ENCODE peak calls at places on chromosomes 13 and 19, in ten cellular contexts. One of them, this sample, is unnamed.

GRCh38 chr19:1113986-1114483 is 10.2 kb downstream of the GPX4 start:
- DNase-seq in HFF-Myc: no peak
- DNase-seq in brain microvascular endothelial cell: no peak
- DNase-seq in RWPE2: no peak
- DNase-seq in left ventricle myocardium inferior: no peak
- DNase-seq in GM10248: no peak
- DNase-seq in choroid plexus epithelial cell: no peak
- DNase-seq in endodermal cell: no peak
- DNase-seq in AG04450: no peak
- DNase-seq in WERI-Rb-1: no peak
- DNase-seq in this sample: no peak

GRCh38 chr19:16679811-16680210 is 18.9 kb downstream of the TMEM38A start:
- DNase-seq in HFF-Myc: no peak
- DNase-seq in choroid plexus epithelial cell: no peak
- DNase-seq in RWPE2: no peak
- DNase-seq in brain microvascular endothelial cell: no peak
- DNase-seq in AG04450: no peak
- DNase-seq in endodermal cell: no peak
- DNase-seq in WERI-Rb-1: no peak
- DNase-seq in GM10248: no peak
- DNase-seq in left ventricle myocardium inferior: no peak
- DNase-seq in this sample: no peak

GRCh38 chr19:42323852-42324654 is 1.4 kb upstream of the MEGF8 start:
- DNase-seq in left ventricle myocardium inferior: no peak
- DNase-seq in HFF-Myc: no peak
- DNase-seq in AG04450: no peak
- DNase-seq in brain microvascular endothelial cell: no peak
- DNase-seq in endodermal cell: peak
- DNase-seq in WERI-Rb-1: no peak
- DNase-seq in RWPE2: no peak
- DNase-seq in choroid plexus epithelial cell: no peak
- DNase-seq in GM10248: no peak
- DNase-seq in this sample: peak

GRCh38 chr13:50676602-50677001 is 166.9 kb downstream of the DLEU7 start:
- DNase-seq in GM10248: no peak
- DNase-seq in choroid plexus epithelial cell: peak
- DNase-seq in left ventricle myocardium inferior: no peak
- DNase-seq in brain microvascular endothelial cell: peak
- DNase-seq in HFF-Myc: no peak
- DNase-seq in endodermal cell: peak
- DNase-seq in WERI-Rb-1: no peak
- DNase-seq in AG04450: no peak
- DNase-seq in RWPE2: no peak
- DNase-seq in this sample: no peak

GRCh38 chr13:31875134-31875533 is 135.8 kb downstream of the RXFP2 start:
- DNase-seq in GM10248: no peak
- DNase-seq in endodermal cell: no peak
- DNase-seq in RWPE2: no peak
- DNase-seq in HFF-Myc: no peak
- DNase-seq in choroid plexus epithelial cell: no peak
- DNase-seq in left ventricle myocardium inferior: no peak
- DNase-seq in brain microvascular endothelial cell: no peak
- DNase-seq in WERI-Rb-1: no peak
- DNase-seq in AG04450: no peak
- DNase-seq in this sample: no peak

GRCh38 chr19:764301-764700 is 13.4 kb downstream of the MISP start:
- DNase-seq in choroid plexus epithelial cell: no peak
- DNase-seq in endodermal cell: no peak
- DNase-seq in AG04450: no peak
- DNase-seq in left ventricle myocardium inferior: no peak
- DNase-seq in HFF-Myc: no peak
- DNase-seq in GM10248: no peak
- DNase-seq in RWPE2: no peak
- DNase-seq in WERI-Rb-1: no peak
- DNase-seq in brain microvascular endothelial cell: no peak
- DNase-seq in this sample: no peak

GRCh38 chr13:39612023-39612637 is 9.1 kb upstream of the LHFPL6 start:
- DNase-seq in AG04450: peak
- DNase-seq in WERI-Rb-1: peak
- DNase-seq in GM10248: peak
- DNase-seq in choroid plexus epithelial cell: peak
- DNase-seq in endodermal cell: peak
- DNase-seq in HFF-Myc: peak
- DNase-seq in left ventricle myocardium inferior: no peak
- DNase-seq in RWPE2: no peak
- DNase-seq in brain microvascular endothelial cell: peak
- DNase-seq in this sample: peak

GRCh38 chr13:109700176-109700575 is 86.2 kb downstream of the IRS2 start:
- DNase-seq in GM10248: no peak
- DNase-seq in left ventricle myocardium inferior: peak
- DNase-seq in WERI-Rb-1: peak
- DNase-seq in HFF-Myc: peak
- DNase-seq in brain microvascular endothelial cell: peak
- DNase-seq in endodermal cell: peak
- DNase-seq in choroid plexus epithelial cell: peak
- DNase-seq in RWPE2: no peak
- DNase-seq in AG04450: no peak
- DNase-seq in this sample: peak

GRCh38 chr13:42728507-42729180 is 52.7 kb upstream of the FAM216B start:
- DNase-seq in choroid plexus epithelial cell: peak
- DNase-seq in brain microvascular endothelial cell: peak
- DNase-seq in endodermal cell: no peak
- DNase-seq in RWPE2: no peak
- DNase-seq in GM10248: no peak
- DNase-seq in left ventricle myocardium inferior: no peak
- DNase-seq in WERI-Rb-1: no peak
- DNase-seq in AG04450: no peak
- DNase-seq in HFF-Myc: no peak
- DNase-seq in this sample: no peak

GRCh38 chr19:977058-977464 is 7.1 kb upstream of the WDR18 start:
- DNase-seq in choroid plexus epithelial cell: no peak
- DNase-seq in endodermal cell: no peak
- DNase-seq in RWPE2: no peak
- DNase-seq in left ventricle myocardium inferior: no peak
- DNase-seq in WERI-Rb-1: no peak
- DNase-seq in HFF-Myc: no peak
- DNase-seq in brain microvascular endothelial cell: no peak
- DNase-seq in GM10248: no peak
- DNase-seq in AG04450: no peak
- DNase-seq in this sample: peak

GRCh38 chr13:65789815-65790214 is 1440.3 kb downstream of the PCDH9 start:
- DNase-seq in AG04450: no peak
- DNase-seq in HFF-Myc: no peak
- DNase-seq in GM10248: no peak
- DNase-seq in left ventricle myocardium inferior: no peak
- DNase-seq in WERI-Rb-1: no peak
- DNase-seq in endodermal cell: no peak
- DNase-seq in brain microvascular endothelial cell: no peak
- DNase-seq in RWPE2: no peak
- DNase-seq in choroid plexus epithelial cell: peak
- DNase-seq in this sample: no peak

GRCh38 chr19:496333-496634 is at the start of gene MADCAM1:
- DNase-seq in AG04450: no peak
- DNase-seq in endodermal cell: peak
- DNase-seq in WERI-Rb-1: no peak
- DNase-seq in choroid plexus epithelial cell: no peak
- DNase-seq in brain microvascular endothelial cell: no peak
- DNase-seq in HFF-Myc: no peak
- DNase-seq in GM10248: no peak
- DNase-seq in left ventricle myocardium inferior: no peak
- DNase-seq in RWPE2: no peak
- DNase-seq in this sample: no peak

GRCh38 chr19:51493776-51494175 is 7.8 kb downstream of the SIGLEC12 start:
- DNase-seq in HFF-Myc: no peak
- DNase-seq in choroid plexus epithelial cell: no peak
- DNase-seq in endodermal cell: no peak
- DNase-seq in RWPE2: no peak
- DNase-seq in left ventricle myocardium inferior: no peak
- DNase-seq in WERI-Rb-1: no peak
- DNase-seq in AG04450: no peak
- DNase-seq in GM10248: no peak
- DNase-seq in brain microvascular endothelial cell: no peak
- DNase-seq in this sample: no peak

GRCh38 chr13:21686761-21687391 is 16.0 kb downstream of the FGF9 start:
- DNase-seq in endodermal cell: no peak
- DNase-seq in WERI-Rb-1: no peak
- DNase-seq in left ventricle myocardium inferior: no peak
- DNase-seq in AG04450: no peak
- DNase-seq in HFF-Myc: no peak
- DNase-seq in choroid plexus epithelial cell: no peak
- DNase-seq in brain microvascular endothelial cell: no peak
- DNase-seq in RWPE2: no peak
- DNase-seq in GM10248: peak
- DNase-seq in this sample: no peak

GRCh38 chr19:16714702-16715294 is 4.8 kb upstream of the NWD1 start:
- DNase-seq in HFF-Myc: peak
- DNase-seq in RWPE2: no peak
- DNase-seq in endodermal cell: peak
- DNase-seq in GM10248: peak
- DNase-seq in AG04450: no peak
- DNase-seq in brain microvascular endothelial cell: peak
- DNase-seq in left ventricle myocardium inferior: peak
- DNase-seq in WERI-Rb-1: peak
- DNase-seq in choroid plexus epithelial cell: peak
- DNase-seq in this sample: peak

GRCh38 chr19:37227996-37228395 is 10.0 kb downstream of the ZNF383 start:
- DNase-seq in endodermal cell: peak
- DNase-seq in GM10248: no peak
- DNase-seq in AG04450: no peak
- DNase-seq in left ventricle myocardium inferior: no peak
- DNase-seq in HFF-Myc: no peak
- DNase-seq in brain microvascular endothelial cell: no peak
- DNase-seq in WERI-Rb-1: peak
- DNase-seq in choroid plexus epithelial cell: peak
- DNase-seq in RWPE2: no peak
- DNase-seq in this sample: peak

GRCh38 chr19:41299755-41300089 is 10.2 kb upstream of the CCDC97 start:
- DNase-seq in choroid plexus epithelial cell: peak
- DNase-seq in brain microvascular endothelial cell: peak
- DNase-seq in GM10248: no peak
- DNase-seq in endodermal cell: no peak
- DNase-seq in left ventricle myocardium inferior: peak
- DNase-seq in HFF-Myc: peak
- DNase-seq in AG04450: peak
- DNase-seq in RWPE2: no peak
- DNase-seq in WERI-Rb-1: no peak
- DNase-seq in this sample: no peak

GRCh38 chr19:12055784-12056183 is 3.0 kb upstream of the ZNF878 start:
- DNase-seq in HFF-Myc: no peak
- DNase-seq in choroid plexus epithelial cell: no peak
- DNase-seq in GM10248: no peak
- DNase-seq in AG04450: no peak
- DNase-seq in WERI-Rb-1: no peak
- DNase-seq in RWPE2: no peak
- DNase-seq in brain microvascular endothelial cell: no peak
- DNase-seq in endodermal cell: no peak
- DNase-seq in left ventricle myocardium inferior: no peak
- DNase-seq in this sample: no peak

GRCh38 chr19:28905996-28906395 is 307.0 kb downstream of the UQCRFS1 start:
- DNase-seq in endodermal cell: peak
- DNase-seq in GM10248: no peak
- DNase-seq in brain microvascular endothelial cell: peak
- DNase-seq in HFF-Myc: no peak
- DNase-seq in WERI-Rb-1: no peak
- DNase-seq in left ventricle myocardium inferior: no peak
- DNase-seq in RWPE2: no peak
- DNase-seq in choroid plexus epithelial cell: peak
- DNase-seq in AG04450: peak
- DNase-seq in this sample: no peak

DNA sequence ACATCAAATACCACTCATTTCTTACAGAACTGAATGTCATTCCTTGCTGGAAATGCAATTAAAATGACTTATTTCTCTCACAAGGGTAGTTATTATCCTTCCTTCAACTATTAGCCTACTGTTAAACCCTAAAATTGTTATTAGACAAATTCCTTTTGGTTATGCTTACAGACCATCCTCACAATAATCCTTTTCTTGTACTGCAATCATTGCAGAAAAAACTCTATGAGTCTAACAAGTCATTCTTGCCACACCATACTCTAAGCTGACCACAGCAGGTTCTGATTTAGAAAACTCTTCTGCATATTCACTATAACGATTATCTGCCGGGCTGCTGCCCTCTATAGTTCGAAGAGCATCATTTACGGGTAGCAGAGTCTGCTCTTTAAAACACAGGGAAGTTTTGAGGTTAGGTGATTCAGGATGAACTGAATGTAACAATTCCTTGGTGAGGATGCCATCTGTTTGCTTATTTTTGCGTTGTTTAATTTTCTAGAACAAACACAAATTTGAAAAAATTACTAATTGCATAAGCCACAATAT is 38.2 kb downstream of the MTMR6 start:
- DNase-seq in choroid plexus epithelial cell: peak
- DNase-seq in RWPE2: no peak
- DNase-seq in AG04450: no peak
- DNase-seq in GM10248: peak
- DNase-seq in brain microvascular endothelial cell: peak
- DNase-seq in HFF-Myc: peak
- DNase-seq in WERI-Rb-1: peak
- DNase-seq in endodermal cell: peak
- DNase-seq in left ventricle myocardium inferior: no peak
- DNase-seq in this sample: no peak
- TF ChIP-seq CTCF in choroid plexus epithelial cell: peak
- TF ChIP-seq CTCF in RWPE2: peak
- TF ChIP-seq CTCF in AG04450: peak
- TF ChIP-seq CTCF in GM10248: peak
- TF ChIP-seq CTCF in brain microvascular endothelial cell: peak
- TF ChIP-seq CTCF in HFF-Myc: peak
- TF ChIP-seq CTCF in WERI-Rb-1: peak
- TF ChIP-seq CTCF in endodermal cell: peak
- TF ChIP-seq CTCF in left ventricle myocardium inferior: no peak
- TF ChIP-seq CTCF in this sample: no peak

GRCh38 chr19:10565028-10565566 is 713 bp downstream of the KRI1 start:
- DNase-seq in GM10248: peak
- DNase-seq in choroid plexus epithelial cell: peak
- DNase-seq in endodermal cell: peak
- DNase-seq in RWPE2: no peak
- DNase-seq in brain microvascular endothelial cell: peak
- DNase-seq in AG04450: no peak
- DNase-seq in WERI-Rb-1: peak
- DNase-seq in left ventricle myocardium inferior: no peak
- DNase-seq in HFF-Myc: no peak
- DNase-seq in this sample: peak
- TF ChIP-seq CTCF in GM10248: peak
- TF ChIP-seq CTCF in choroid plexus epithelial cell: peak
- TF ChIP-seq CTCF in endodermal cell: no peak
- TF ChIP-seq CTCF in RWPE2: peak
- TF ChIP-seq CTCF in brain microvascular endothelial cell: peak
- TF ChIP-seq CTCF in AG04450: peak
- TF ChIP-seq CTCF in WERI-Rb-1: peak
- TF ChIP-seq CTCF in left ventricle myocardium inferior: no peak
- TF ChIP-seq CTCF in HFF-Myc: peak
- TF ChIP-seq CTCF in this sample: no peak

GRCh38 chr13:102948006-102948405 is 102.2 kb downstream of the ERCC5 start:
- DNase-seq in RWPE2: no peak
- DNase-seq in HFF-Myc: no peak
- DNase-seq in brain microvascular endothelial cell: no peak
- DNase-seq in endodermal cell: no peak
- DNase-seq in left ventricle myocardium inferior: no peak
- DNase-seq in WERI-Rb-1: peak
- DNase-seq in choroid plexus epithelial cell: peak
- DNase-seq in AG04450: no peak
- DNase-seq in GM10248: no peak
- DNase-seq in this sample: no peak
- TF ChIP-seq CTCF in RWPE2: peak
- TF ChIP-seq CTCF in HFF-Myc: no peak
- TF ChIP-seq CTCF in brain microvascular endothelial cell: no peak
- TF ChIP-seq CTCF in endodermal cell: no peak
- TF ChIP-seq CTCF in left ventricle myocardium inferior: peak
- TF ChIP-seq CTCF in WERI-Rb-1: no peak
- TF ChIP-seq CTCF in choroid plexus epithelial cell: no peak
- TF ChIP-seq CTCF in AG04450: no peak
- TF ChIP-seq CTCF in GM10248: no peak
- TF ChIP-seq CTCF in this sample: no peak

GRCh38 chr19:38361633-38362075 is 12.7 kb upstream of the PSMD8 start:
- DNase-seq in choroid plexus epithelial cell: peak
- DNase-seq in brain microvascular endothelial cell: peak
- DNase-seq in WERI-Rb-1: peak
- DNase-seq in RWPE2: peak
- DNase-seq in HFF-Myc: no peak
- DNase-seq in left ventricle myocardium inferior: peak
- DNase-seq in GM10248: peak
- DNase-seq in AG04450: no peak
- DNase-seq in endodermal cell: peak
- DNase-seq in this sample: peak
- TF ChIP-seq CTCF in choroid plexus epithelial cell: peak
- TF ChIP-seq CTCF in brain microvascular endothelial cell: peak
- TF ChIP-seq CTCF in WERI-Rb-1: peak
- TF ChIP-seq CTCF in RWPE2: no peak
- TF ChIP-seq CTCF in HFF-Myc: no peak
- TF ChIP-seq CTCF in left ventricle myocardium inferior: peak
- TF ChIP-seq CTCF in GM10248: no peak
- TF ChIP-seq CTCF in AG04450: peak
- TF ChIP-seq CTCF in endodermal cell: peak
- TF ChIP-seq CTCF in this sample: no peak